ENCODE peak calls at places on chromosomes 1 and 21, in eight cellular contexts. L is right lobe of liver, C is A549, E is upper lobe of right lung, D is ascending aorta, Q is adrenal gland, U is heart right ventricle, G is pancreas. S is an unnamed sample. For H3K4me1, the result is how much of the 10 kb centered on the place peaks cover.

GRCh38 chr1:24149854-24150227 is 6.9 kb upstream of the IL22RA1 start:
- DNase-seq in L (no peak), C (peak), E (no peak), D (no peak), Q (peak), U (no peak), G (no peak), S (no peak)

GRCh38 chr1:152917794-152918193 is 9.4 kb downstream of the IVL start:
- DNase-seq in L (no peak), C (no peak), E (no peak), D (no peak), Q (peak), U (no peak), G (no peak), S (no peak)

GRCh38 chr1:7303554-7304347 is 467.3 kb upstream of the VAMP3 start:
- DNase-seq in L (no peak), C (no peak), E (no peak), D (no peak), Q (no peak), U (no peak), G (no peak), S (no peak)

GRCh38 chr1:65420590-65421340 is at the start of the genes LEPR and LEPROT:
- DNase-seq in L (no peak), C (peak), E (no peak), D (no peak), Q (no peak), U (no peak), G (no peak), S (no peak)

GRCh38 chr21:44263768-44264167 is 2.1 kb upstream of the DNMT3L start:
- DNase-seq in L (no peak), C (no peak), E (no peak), D (no peak), Q (no peak), U (no peak), G (no peak), S (no peak)

GRCh38 chr1:231338270-231339128 is at the start of gene SPRTN:
- DNase-seq in L (no peak), C (peak), E (no peak), D (no peak), Q (no peak), U (no peak), G (no peak), S (no peak)

GRCh38 chr1:32115496-32115895 is 7.6 kb downstream of the KPNA6 start:
- DNase-seq in L (no peak), C (no peak), E (no peak), D (no peak), Q (no peak), U (no peak), G (no peak), S (no peak)

GRCh38 chr1:111214086-111214801 is 13.3 kb upstream of the CHI3L2 start:
- DNase-seq in L (no peak), C (no peak), E (no peak), D (no peak), Q (no peak), U (no peak), G (no peak), S (no peak)

GRCh38 chr1:212452323-212453155 is 19.8 kb downstream of the NENF start:
- DNase-seq in L (no peak), C (no peak), E (no peak), D (peak), Q (no peak), U (peak), G (no peak), S (no peak)

GRCh38 chr1:170494369-170494768 is 37.6 kb upstream of the GORAB start:
- DNase-seq in L (no peak), C (no peak), E (no peak), D (no peak), Q (no peak), U (peak), G (no peak), S (no peak)

GRCh38 chr1:6367381-6368007 is 26.1 kb downstream of the ACOT7 start:
- DNase-seq in L (peak), C (no peak), E (no peak), D (no peak), Q (no peak), U (peak), G (no peak), S (no peak)

GRCh38 chr21:28228624-28228995 is 764.1 kb downstream of the LTN1 start:
- DNase-seq in L (no peak), C (no peak), E (no peak), D (no peak), Q (no peak), U (no peak), G (no peak), S (no peak)

GRCh38 chr1:168960595-168960994 is 145.9 kb upstream of the ATP1B1 start:
- DNase-seq in L (no peak), C (no peak), E (no peak), D (no peak), Q (no peak), U (no peak), G (no peak), S (no peak)

GRCh38 chr1:170162385-170163226 is 16.8 kb downstream of the NTMT2 start:
- DNase-seq in L (no peak), C (no peak), E (no peak), D (peak), Q (no peak), U (peak), G (peak), S (peak)

GRCh38 chr1:157288511-157288910 is 150.3 kb upstream of the ETV3 start:
- DNase-seq in L (no peak), C (no peak), E (no peak), D (no peak), Q (no peak), U (no peak), G (no peak), S (no peak)
- TF ChIP-seq CTCF in L (no peak), C (no peak), E (no peak), D (no peak), Q (no peak), U (no peak), G (no peak), S (no peak)

GRCh38 chr1:185154912-185155513 is 1.7 kb downstream of the TRMT1L start:
- DNase-seq in L (no peak), C (no peak), E (no peak), D (no peak), Q (no peak), U (no peak), G (no peak), S (no peak)
- H3K4me3 ChIP-seq in L (peak), C (no peak), E (peak), D (peak), Q (no peak), U (peak), G (no peak), S (peak)

GRCh38 chr1:63914706-63915105 is 140.9 kb downstream of the ROR1 start:
- DNase-seq in L (no peak), C (no peak), E (no peak), D (no peak), Q (no peak), U (no peak), G (no peak), S (no peak)

GRCh38 chr1:63912643-63913042 is 138.8 kb downstream of the ROR1 start:
- DNase-seq in L (no peak), C (no peak), E (no peak), D (no peak), Q (no peak), U (no peak), G (no peak), S (no peak)

GRCh38 chr1:63913533-63913932 is 139.7 kb downstream of the ROR1 start:
- DNase-seq in L (no peak), C (no peak), E (no peak), D (no peak), Q (no peak), U (no peak), G (no peak), S (no peak)

GRCh38 chr1:63915121-63915520 is 141.3 kb downstream of the ROR1 start:
- DNase-seq in L (no peak), C (no peak), E (no peak), D (no peak), Q (no peak), U (no peak), G (no peak), S (no peak)

GRCh38 chr1:63914241-63914640 is 140.4 kb downstream of the ROR1 start:
- DNase-seq in L (no peak), C (no peak), E (no peak), D (no peak), Q (no peak), U (no peak), G (no peak), S (no peak)
- H3K4me1 ChIP-seq in L (under half), C (half or more), E (under half), D (under half), Q (under half), U (under half), G (half or more), S (under half)

DNA sequence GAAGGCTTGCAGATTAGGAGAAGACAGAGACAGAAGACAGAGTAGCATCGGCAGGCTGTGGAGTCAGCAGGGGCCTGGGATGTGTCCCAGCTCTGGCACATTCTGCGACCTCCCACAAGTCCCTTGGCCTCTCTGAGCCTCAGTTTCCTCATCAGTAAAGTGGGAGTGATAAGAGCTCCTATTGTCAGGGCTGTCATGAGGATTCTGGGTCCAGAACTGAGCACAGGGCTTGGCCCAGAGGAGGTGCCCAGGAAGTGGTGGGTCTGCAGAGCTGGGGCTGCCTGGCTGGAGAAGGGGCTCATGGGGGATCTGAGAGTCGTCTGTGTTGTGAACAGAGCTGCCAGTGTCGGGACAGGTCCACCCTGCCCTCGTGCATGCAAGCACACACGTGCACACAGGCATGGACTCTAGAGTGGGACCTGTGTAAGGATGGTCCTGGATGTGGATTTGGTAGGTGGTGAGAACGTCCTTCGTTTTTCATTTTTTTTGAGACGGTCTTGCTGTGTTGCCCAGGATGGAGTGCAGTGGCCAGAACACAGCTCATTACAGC is 262.9 kb downstream of the PTPRU start:
- DNase-seq in L (peak), C (no peak), E (no peak), D (peak), Q (no peak), U (no peak), G (no peak), S (no peak)
- TF ChIP-seq CTCF in L (no peak), C (no peak), E (no peak), D (no peak), Q (no peak), U (no peak), G (no peak), S (no peak)

DNA sequence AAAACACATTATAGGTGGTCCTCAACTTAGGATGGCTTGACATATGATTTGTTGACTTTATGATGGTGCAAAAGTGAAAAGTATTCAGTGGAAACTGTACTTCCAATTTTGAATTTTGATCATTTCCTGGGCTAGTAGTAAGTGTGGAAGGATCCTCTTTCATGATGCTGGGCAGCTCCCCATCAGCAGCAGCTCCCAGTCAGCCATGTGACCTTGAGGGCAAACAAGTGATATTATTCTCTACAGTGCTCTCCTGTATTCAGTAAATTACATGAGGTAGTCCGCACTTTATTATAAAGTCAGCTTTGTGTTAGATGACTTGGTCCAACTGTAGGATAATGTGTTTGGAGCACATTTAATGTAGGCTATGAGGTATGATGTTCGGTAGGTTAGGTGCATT is 36.4 kb downstream of the SLC22A15 start:
- DNase-seq in L (no peak), C (no peak), E (no peak), D (no peak), Q (no peak), U (no peak), G (no peak), S (no peak)
- H3K4me3 ChIP-seq in L (no peak), C (no peak), E (no peak), D (no peak), Q (no peak), U (no peak), G (no peak), S (no peak)

GRCh38 chr1:219465247-219466093 is 147.4 kb downstream of the ZC3H11B start:
- DNase-seq in L (no peak), C (no peak), E (no peak), D (no peak), Q (no peak), U (no peak), G (no peak), S (no peak)
- H3K4me1 ChIP-seq in L (under half), C (under half), E (under half), D (under half), Q (under half), U (under half), G (under half), S (under half)

DNA sequence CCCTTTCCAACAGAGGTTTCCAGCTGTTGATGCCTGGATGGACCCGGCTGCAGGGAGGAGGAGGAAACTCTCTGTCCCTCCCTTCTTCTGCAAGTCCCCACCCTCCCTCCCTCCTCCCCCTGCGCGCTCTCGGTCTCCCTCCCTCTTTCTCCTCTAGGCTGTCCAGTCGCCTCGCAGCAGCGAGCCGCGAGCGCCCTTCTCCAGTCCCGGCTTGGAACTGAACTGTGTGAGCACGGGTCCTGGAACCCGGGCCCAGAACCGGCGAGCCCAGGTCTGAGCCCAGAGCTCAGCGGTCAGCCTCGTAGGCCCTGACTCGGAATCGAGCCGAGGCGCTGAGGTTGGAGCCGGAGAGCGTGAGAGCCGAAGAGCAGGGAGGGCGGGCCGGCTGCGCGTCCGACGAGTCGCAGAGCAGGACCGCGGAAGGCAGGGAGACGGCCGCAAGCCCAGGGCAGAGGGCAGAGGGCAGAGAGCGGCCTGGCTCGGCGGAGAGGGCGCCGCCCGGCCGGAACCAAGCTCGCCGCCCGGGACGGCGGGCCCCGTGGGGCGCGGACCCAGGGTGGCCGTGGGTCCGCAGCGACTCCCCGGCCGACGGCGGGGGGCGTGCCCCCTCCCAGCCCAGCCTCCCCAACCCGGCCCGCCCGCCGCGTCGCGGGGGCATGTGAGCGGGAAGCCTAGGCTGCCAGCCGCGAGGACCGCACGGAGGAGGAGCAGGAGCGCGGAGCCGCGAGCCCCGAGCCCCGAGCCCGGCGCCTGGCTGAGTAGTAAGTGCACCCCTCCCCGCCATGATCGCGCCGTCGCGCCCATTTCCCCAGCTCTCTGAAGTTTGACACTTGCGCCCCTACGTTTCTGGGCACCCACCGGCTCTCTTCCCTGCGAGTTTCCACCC is at the start of gene SOX13:
- DNase-seq in L (peak), C (peak), E (peak), D (peak), Q (peak), U (peak), G (peak), S (peak)
- TF ChIP-seq CTCF in L (no peak), C (peak), E (peak), D (peak), Q (peak), U (no peak), G (no peak), S (no peak)

DNA sequence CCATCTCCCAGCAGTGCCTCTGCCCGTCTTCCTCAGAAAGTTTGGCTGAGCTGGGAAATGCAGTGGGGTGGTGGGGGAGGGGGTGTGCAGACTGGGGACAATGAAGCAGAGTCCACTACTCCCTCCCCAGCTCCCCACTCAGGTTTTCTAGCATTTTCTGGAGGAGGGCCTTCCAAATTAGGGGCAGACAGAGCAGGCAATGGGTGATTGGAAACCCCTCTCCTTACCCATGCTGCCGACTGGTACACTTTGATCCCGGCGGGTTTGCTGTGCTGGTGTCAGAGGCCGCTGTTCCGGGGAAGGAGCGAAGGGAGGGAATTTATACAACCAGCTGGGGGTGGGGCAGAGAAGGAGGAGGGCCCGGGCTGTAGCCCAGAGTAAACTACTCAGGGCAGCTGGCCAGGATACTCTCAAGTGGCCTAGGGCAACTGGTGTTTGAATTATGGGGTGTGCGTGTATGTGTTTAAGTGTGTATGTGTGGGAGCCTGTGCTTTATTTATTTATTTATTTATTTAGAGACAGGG is at the start of gene SELENBP1:
- DNase-seq in L (peak), C (peak), E (peak), D (peak), Q (peak), U (peak), G (peak), S (peak)
- H3K4me3 ChIP-seq in L (peak), C (peak), E (peak), D (peak), Q (no peak), U (peak), G (peak), S (peak)

GRCh38 chr1:224504642-224505041 is 70.0 kb upstream of the WDR26 start:
- DNase-seq in L (no peak), C (no peak), E (no peak), D (no peak), Q (no peak), U (no peak), G (no peak), S (no peak)

GRCh38 chr1:224502459-224503160 is 68.0 kb upstream of the WDR26 start:
- DNase-seq in L (no peak), C (no peak), E (no peak), D (peak), Q (no peak), U (no peak), G (peak), S (no peak)

GRCh38 chr1:224505454-224506093 is 71.0 kb upstream of the WDR26 start:
- DNase-seq in L (no peak), C (no peak), E (no peak), D (no peak), Q (no peak), U (no peak), G (no peak), S (no peak)

GRCh38 chr1:224501836-224502235 is 67.2 kb upstream of the WDR26 start:
- DNase-seq in L (no peak), C (no peak), E (no peak), D (no peak), Q (no peak), U (no peak), G (no peak), S (no peak)

DNA sequence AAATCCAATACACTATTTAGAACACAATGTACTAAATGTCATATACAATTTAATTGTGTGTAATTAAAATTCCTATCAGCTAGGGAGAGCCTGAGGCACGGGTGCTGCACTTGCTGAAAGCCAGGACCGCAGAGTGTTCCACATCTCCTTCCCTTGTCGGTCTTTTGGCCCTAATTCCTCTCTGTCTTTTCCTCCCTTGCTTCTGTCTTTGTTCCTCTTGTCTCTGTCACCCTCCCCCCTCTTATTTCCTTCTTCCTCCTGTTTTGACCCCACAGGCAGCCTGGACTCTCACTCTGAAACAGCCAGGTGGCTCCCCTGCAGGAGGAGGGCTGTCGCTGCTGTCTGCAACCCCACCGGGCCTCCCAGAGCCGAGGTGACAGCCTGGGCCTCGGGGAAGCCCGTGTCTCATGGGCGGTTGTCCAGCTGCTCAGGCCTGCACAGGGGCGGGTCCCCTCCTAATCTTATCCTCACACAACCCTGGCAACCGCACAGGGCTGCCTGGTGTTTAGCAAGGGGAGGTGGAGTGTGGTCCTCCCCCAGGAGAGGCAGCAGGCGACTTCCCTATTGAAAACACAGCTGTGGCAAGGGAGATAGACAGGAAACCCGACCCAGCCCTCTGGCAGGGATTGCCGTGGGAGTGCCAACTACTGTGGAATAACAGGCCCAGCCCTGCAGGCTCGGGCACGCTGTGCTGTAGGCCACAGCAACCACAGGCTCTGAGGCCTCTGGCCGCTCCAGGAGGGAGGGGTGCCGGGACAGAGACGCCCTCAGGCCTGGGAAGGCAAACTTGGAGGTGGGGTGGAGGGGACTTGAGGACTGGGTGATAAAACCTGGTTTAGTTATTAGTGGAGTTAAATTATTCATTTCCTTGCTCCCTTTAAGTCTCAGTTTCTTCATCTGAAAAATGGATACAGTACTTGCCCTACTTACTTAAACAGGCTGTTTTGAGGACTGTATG is 68.8 kb upstream of the WDR26 start:
- DNase-seq in L (peak), C (peak), E (peak), D (peak), Q (peak), U (peak), G (peak), S (peak)
- H3K4me1 ChIP-seq in L (under half), C (under half), E (under half), D (under half), Q (under half), U (half or more), G (under half), S (under half)

DNA sequence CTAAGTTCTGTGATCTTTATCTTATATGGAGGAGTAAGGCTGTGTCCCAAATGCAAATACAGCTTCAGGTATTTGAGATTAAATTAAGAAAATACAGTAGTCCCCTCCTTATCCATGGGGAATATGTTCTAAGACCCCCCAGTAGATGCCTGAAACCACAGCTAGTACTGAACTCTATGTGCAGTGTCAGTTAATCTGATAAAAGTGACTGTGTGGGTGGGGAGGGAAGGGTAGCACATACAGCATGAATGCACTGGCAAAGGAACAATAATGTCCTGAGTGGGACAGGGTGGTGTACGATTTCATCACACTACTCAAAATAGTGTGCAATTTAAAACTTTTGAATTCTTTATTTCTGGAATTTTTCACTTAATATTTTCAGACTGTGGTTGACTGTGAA is 83.1 kb downstream of the HS2ST1 start:
- DNase-seq in L (no peak), C (no peak), E (no peak), D (no peak), Q (no peak), U (no peak), G (no peak), S (no peak)
- TF ChIP-seq CTCF in L (no peak), C (no peak), E (no peak), D (no peak), Q (no peak), U (no peak), G (no peak), S (no peak)

S was measured in psoas muscle.